ENCODE peak calls at places on chromosome 12, in eight cellular contexts. One of them, this sample, is unnamed.

GRCh38 chr12:119036878-119037493 is 55.6 kb downstream of the SRRM4 start:
- DNase-seq in MV-4-11: no peak
- DNase-seq in activated naive CD4-positive, alpha-beta T cell treated with anti-CD3 and anti-CD28 coated beads, Interleukin-2, amount 10 ng/mL, durations not matched to agents 7 days and 5 days: peak
- DNase-seq in fibroblast of the aortic adventitia: no peak
- DNase-seq in kidney: no peak
- DNase-seq in CD4-positive, alpha-beta T cell: no peak
- DNase-seq in NCI-H82: peak
- DNase-seq in mucosa of descending colon: peak
- DNase-seq in this sample: no peak

GRCh38 chr12:92624236-92624635 is 78.6 kb upstream of the PLEKHG7 start:
- DNase-seq in MV-4-11: no peak
- DNase-seq in activated naive CD4-positive, alpha-beta T cell treated with anti-CD3 and anti-CD28 coated beads, Interleukin-2, amount 10 ng/mL, durations not matched to agents 7 days and 5 days: no peak
- DNase-seq in fibroblast of the aortic adventitia: peak
- DNase-seq in kidney: no peak
- DNase-seq in CD4-positive, alpha-beta T cell: no peak
- DNase-seq in NCI-H82: peak
- DNase-seq in mucosa of descending colon: no peak
- DNase-seq in this sample: no peak

GRCh38 chr12:76591461-76591860 is 31.9 kb upstream of the OSBPL8 start:
- DNase-seq in MV-4-11: peak
- DNase-seq in activated naive CD4-positive, alpha-beta T cell treated with anti-CD3 and anti-CD28 coated beads, Interleukin-2, amount 10 ng/mL, durations not matched to agents 7 days and 5 days: no peak
- DNase-seq in fibroblast of the aortic adventitia: peak
- DNase-seq in kidney: no peak
- DNase-seq in CD4-positive, alpha-beta T cell: no peak
- DNase-seq in NCI-H82: no peak
- DNase-seq in mucosa of descending colon: no peak
- DNase-seq in this sample: no peak

GRCh38 chr12:105455250-105455649 is 124.8 kb downstream of the C12orf75 start:
- DNase-seq in MV-4-11: no peak
- DNase-seq in activated naive CD4-positive, alpha-beta T cell treated with anti-CD3 and anti-CD28 coated beads, Interleukin-2, amount 10 ng/mL, durations not matched to agents 7 days and 5 days: no peak
- DNase-seq in fibroblast of the aortic adventitia: no peak
- DNase-seq in kidney: no peak
- DNase-seq in CD4-positive, alpha-beta T cell: no peak
- DNase-seq in NCI-H82: no peak
- DNase-seq in mucosa of descending colon: no peak
- DNase-seq in this sample: no peak

GRCh38 chr12:70520847-70521246 is 116.4 kb downstream of the PTPRB start:
- DNase-seq in MV-4-11: no peak
- DNase-seq in activated naive CD4-positive, alpha-beta T cell treated with anti-CD3 and anti-CD28 coated beads, Interleukin-2, amount 10 ng/mL, durations not matched to agents 7 days and 5 days: no peak
- DNase-seq in fibroblast of the aortic adventitia: no peak
- DNase-seq in kidney: no peak
- DNase-seq in CD4-positive, alpha-beta T cell: no peak
- DNase-seq in NCI-H82: no peak
- DNase-seq in mucosa of descending colon: no peak
- DNase-seq in this sample: no peak

GRCh38 chr12:56257491-56258067 is 605 bp downstream of the ANKRD52 start:
- DNase-seq in MV-4-11: no peak
- DNase-seq in activated naive CD4-positive, alpha-beta T cell treated with anti-CD3 and anti-CD28 coated beads, Interleukin-2, amount 10 ng/mL, durations not matched to agents 7 days and 5 days: no peak
- DNase-seq in fibroblast of the aortic adventitia: peak
- DNase-seq in kidney: no peak
- DNase-seq in CD4-positive, alpha-beta T cell: no peak
- DNase-seq in NCI-H82: peak
- DNase-seq in mucosa of descending colon: peak
- DNase-seq in this sample: no peak

GRCh38 chr12:124921200-124922008 is 7.0 kb upstream of the UBC start:
- DNase-seq in MV-4-11: no peak
- DNase-seq in activated naive CD4-positive, alpha-beta T cell treated with anti-CD3 and anti-CD28 coated beads, Interleukin-2, amount 10 ng/mL, durations not matched to agents 7 days and 5 days: peak
- DNase-seq in fibroblast of the aortic adventitia: peak
- DNase-seq in kidney: no peak
- DNase-seq in CD4-positive, alpha-beta T cell: peak
- DNase-seq in NCI-H82: no peak
- DNase-seq in mucosa of descending colon: peak
- DNase-seq in this sample: no peak

GRCh38 chr12:80218925-80219714 is 119.8 kb downstream of the OTOGL start:
- DNase-seq in MV-4-11: no peak
- DNase-seq in activated naive CD4-positive, alpha-beta T cell treated with anti-CD3 and anti-CD28 coated beads, Interleukin-2, amount 10 ng/mL, durations not matched to agents 7 days and 5 days: no peak
- DNase-seq in fibroblast of the aortic adventitia: no peak
- DNase-seq in kidney: no peak
- DNase-seq in CD4-positive, alpha-beta T cell: no peak
- DNase-seq in NCI-H82: no peak
- DNase-seq in mucosa of descending colon: no peak
- DNase-seq in this sample: no peak

GRCh38 chr12:56188786-56189335 is 422 bp downstream of the SMARCC2 start:
- DNase-seq in MV-4-11: no peak
- DNase-seq in activated naive CD4-positive, alpha-beta T cell treated with anti-CD3 and anti-CD28 coated beads, Interleukin-2, amount 10 ng/mL, durations not matched to agents 7 days and 5 days: no peak
- DNase-seq in fibroblast of the aortic adventitia: no peak
- DNase-seq in kidney: peak
- DNase-seq in CD4-positive, alpha-beta T cell: peak
- DNase-seq in NCI-H82: peak
- DNase-seq in mucosa of descending colon: no peak
- DNase-seq in this sample: no peak

GRCh38 chr12:123488539-123489230 is 30.7 kb downstream of the SNRNP35 start:
- DNase-seq in MV-4-11: no peak
- DNase-seq in activated naive CD4-positive, alpha-beta T cell treated with anti-CD3 and anti-CD28 coated beads, Interleukin-2, amount 10 ng/mL, durations not matched to agents 7 days and 5 days: no peak
- DNase-seq in fibroblast of the aortic adventitia: no peak
- DNase-seq in kidney: no peak
- DNase-seq in CD4-positive, alpha-beta T cell: no peak
- DNase-seq in NCI-H82: no peak
- DNase-seq in mucosa of descending colon: no peak
- DNase-seq in this sample: no peak

GRCh38 chr12:115946092-115946491 is 331.4 kb downstream of the MED13L start:
- DNase-seq in MV-4-11: no peak
- DNase-seq in activated naive CD4-positive, alpha-beta T cell treated with anti-CD3 and anti-CD28 coated beads, Interleukin-2, amount 10 ng/mL, durations not matched to agents 7 days and 5 days: no peak
- DNase-seq in fibroblast of the aortic adventitia: no peak
- DNase-seq in kidney: no peak
- DNase-seq in CD4-positive, alpha-beta T cell: no peak
- DNase-seq in NCI-H82: no peak
- DNase-seq in mucosa of descending colon: no peak
- DNase-seq in this sample: no peak

GRCh38 chr12:79127268-79127895 is 262.8 kb downstream of the SYT1 start:
- DNase-seq in MV-4-11: peak
- DNase-seq in activated naive CD4-positive, alpha-beta T cell treated with anti-CD3 and anti-CD28 coated beads, Interleukin-2, amount 10 ng/mL, durations not matched to agents 7 days and 5 days: no peak
- DNase-seq in fibroblast of the aortic adventitia: peak
- DNase-seq in kidney: no peak
- DNase-seq in CD4-positive, alpha-beta T cell: no peak
- DNase-seq in NCI-H82: no peak
- DNase-seq in mucosa of descending colon: no peak
- DNase-seq in this sample: no peak

GRCh38 chr12:119679490-119679889 is 11.6 kb downstream of the PRKAB1 start:
- DNase-seq in MV-4-11: no peak
- DNase-seq in activated naive CD4-positive, alpha-beta T cell treated with anti-CD3 and anti-CD28 coated beads, Interleukin-2, amount 10 ng/mL, durations not matched to agents 7 days and 5 days: no peak
- DNase-seq in fibroblast of the aortic adventitia: no peak
- DNase-seq in kidney: no peak
- DNase-seq in CD4-positive, alpha-beta T cell: no peak
- DNase-seq in NCI-H82: no peak
- DNase-seq in mucosa of descending colon: no peak
- DNase-seq in this sample: no peak

GRCh38 chr12:122021822-122022392 is at the start of gene BCL7A:
- DNase-seq in MV-4-11: peak
- DNase-seq in activated naive CD4-positive, alpha-beta T cell treated with anti-CD3 and anti-CD28 coated beads, Interleukin-2, amount 10 ng/mL, durations not matched to agents 7 days and 5 days: peak
- DNase-seq in fibroblast of the aortic adventitia: peak
- DNase-seq in kidney: peak
- DNase-seq in CD4-positive, alpha-beta T cell: peak
- DNase-seq in NCI-H82: peak
- DNase-seq in mucosa of descending colon: peak
- DNase-seq in this sample: peak

GRCh38 chr12:84982888-84983287 is 53.2 kb downstream of the TSPAN19 start:
- DNase-seq in MV-4-11: no peak
- DNase-seq in activated naive CD4-positive, alpha-beta T cell treated with anti-CD3 and anti-CD28 coated beads, Interleukin-2, amount 10 ng/mL, durations not matched to agents 7 days and 5 days: no peak
- DNase-seq in fibroblast of the aortic adventitia: no peak
- DNase-seq in kidney: no peak
- DNase-seq in CD4-positive, alpha-beta T cell: no peak
- DNase-seq in NCI-H82: peak
- DNase-seq in mucosa of descending colon: no peak
- DNase-seq in this sample: no peak

GRCh38 chr12:132400011-132400641 is 70.7 kb upstream of the GALNT9 start:
- DNase-seq in MV-4-11: no peak
- DNase-seq in activated naive CD4-positive, alpha-beta T cell treated with anti-CD3 and anti-CD28 coated beads, Interleukin-2, amount 10 ng/mL, durations not matched to agents 7 days and 5 days: no peak
- DNase-seq in fibroblast of the aortic adventitia: no peak
- DNase-seq in kidney: peak
- DNase-seq in CD4-positive, alpha-beta T cell: no peak
- DNase-seq in NCI-H82: no peak
- DNase-seq in mucosa of descending colon: no peak
- DNase-seq in this sample: no peak

GRCh38 chr12:33926095-33926494 is 96.2 kb upstream of the ALG10 start:
- DNase-seq in MV-4-11: no peak
- DNase-seq in activated naive CD4-positive, alpha-beta T cell treated with anti-CD3 and anti-CD28 coated beads, Interleukin-2, amount 10 ng/mL, durations not matched to agents 7 days and 5 days: no peak
- DNase-seq in fibroblast of the aortic adventitia: no peak
- DNase-seq in kidney: no peak
- DNase-seq in CD4-positive, alpha-beta T cell: no peak
- DNase-seq in NCI-H82: no peak
- DNase-seq in mucosa of descending colon: no peak
- DNase-seq in this sample: no peak

GRCh38 chr12:112175361-112176155 is 50.2 kb downstream of the TRAFD1 start:
- DNase-seq in MV-4-11: no peak
- DNase-seq in activated naive CD4-positive, alpha-beta T cell treated with anti-CD3 and anti-CD28 coated beads, Interleukin-2, amount 10 ng/mL, durations not matched to agents 7 days and 5 days: no peak
- DNase-seq in fibroblast of the aortic adventitia: no peak
- DNase-seq in kidney: peak
- DNase-seq in CD4-positive, alpha-beta T cell: no peak
- DNase-seq in NCI-H82: no peak
- DNase-seq in mucosa of descending colon: no peak
- DNase-seq in this sample: no peak

GRCh38 chr12:102740157-102741032 is 176.6 kb downstream of the PAH start:
- DNase-seq in MV-4-11: peak
- DNase-seq in activated naive CD4-positive, alpha-beta T cell treated with anti-CD3 and anti-CD28 coated beads, Interleukin-2, amount 10 ng/mL, durations not matched to agents 7 days and 5 days: no peak
- DNase-seq in fibroblast of the aortic adventitia: peak
- DNase-seq in kidney: no peak
- DNase-seq in CD4-positive, alpha-beta T cell: no peak
- DNase-seq in NCI-H82: peak
- DNase-seq in mucosa of descending colon: no peak
- DNase-seq in this sample: no peak

GRCh38 chr12:106238146-106238545 is 9.7 kb downstream of the CKAP4 start:
- DNase-seq in MV-4-11: no peak
- DNase-seq in activated naive CD4-positive, alpha-beta T cell treated with anti-CD3 and anti-CD28 coated beads, Interleukin-2, amount 10 ng/mL, durations not matched to agents 7 days and 5 days: no peak
- DNase-seq in fibroblast of the aortic adventitia: no peak
- DNase-seq in kidney: no peak
- DNase-seq in CD4-positive, alpha-beta T cell: no peak
- DNase-seq in NCI-H82: peak
- DNase-seq in mucosa of descending colon: no peak
- DNase-seq in this sample: no peak

GRCh38 chr12:132065203-132065602 is 78.9 kb downstream of the DDX51 start:
- DNase-seq in MV-4-11: no peak
- DNase-seq in activated naive CD4-positive, alpha-beta T cell treated with anti-CD3 and anti-CD28 coated beads, Interleukin-2, amount 10 ng/mL, durations not matched to agents 7 days and 5 days: no peak
- DNase-seq in fibroblast of the aortic adventitia: no peak
- DNase-seq in kidney: no peak
- DNase-seq in CD4-positive, alpha-beta T cell: no peak
- DNase-seq in NCI-H82: no peak
- DNase-seq in mucosa of descending colon: no peak
- DNase-seq in this sample: no peak

GRCh38 chr12:88854260-88854659 is 274.0 kb upstream of the KITLG start:
- DNase-seq in MV-4-11: no peak
- DNase-seq in activated naive CD4-positive, alpha-beta T cell treated with anti-CD3 and anti-CD28 coated beads, Interleukin-2, amount 10 ng/mL, durations not matched to agents 7 days and 5 days: no peak
- DNase-seq in fibroblast of the aortic adventitia: peak
- DNase-seq in kidney: no peak
- DNase-seq in CD4-positive, alpha-beta T cell: no peak
- DNase-seq in NCI-H82: no peak
- DNase-seq in mucosa of descending colon: no peak
- DNase-seq in this sample: no peak

GRCh38 chr12:10190558-10191388 is 11.9 kb downstream of the TMEM52B start:
- DNase-seq in MV-4-11: peak
- DNase-seq in activated naive CD4-positive, alpha-beta T cell treated with anti-CD3 and anti-CD28 coated beads, Interleukin-2, amount 10 ng/mL, durations not matched to agents 7 days and 5 days: peak
- DNase-seq in fibroblast of the aortic adventitia: peak
- DNase-seq in kidney: no peak
- DNase-seq in CD4-positive, alpha-beta T cell: peak
- DNase-seq in NCI-H82: peak
- DNase-seq in mucosa of descending colon: peak
- DNase-seq in this sample: no peak

GRCh38 chr12:47995976-47996375 is 8.3 kb downstream of the COL2A1 start:
- DNase-seq in MV-4-11: no peak
- DNase-seq in activated naive CD4-positive, alpha-beta T cell treated with anti-CD3 and anti-CD28 coated beads, Interleukin-2, amount 10 ng/mL, durations not matched to agents 7 days and 5 days: no peak
- DNase-seq in fibroblast of the aortic adventitia: peak
- DNase-seq in kidney: peak
- DNase-seq in CD4-positive, alpha-beta T cell: no peak
- DNase-seq in NCI-H82: no peak
- DNase-seq in mucosa of descending colon: peak
- DNase-seq in this sample: no peak

This sample was measured in upper lobe of right lung.